ENCODE peak calls at places on chromosome 19, in eight cellular contexts. J is A549; S is CD8-positive, alpha-beta T cell; U is upper lobe of right lung; I is heart right ventricle; R is OCI-LY7; T is astrocyte; Q is spleen. W is an unnamed sample. For H3K4me1, the result is how much of the 10 kb centered on the place peaks cover.

GRCh38 chr19:6694147-6694815 is 24.3 kb upstream of the TNFSF14 start:
- DNase-seq in J (peak), S (no peak), U (no peak), I (no peak), R (peak), T (no peak), Q (peak), W (no peak)

GRCh38 chr19:42246869-42247630 is 4.6 kb upstream of the GSK3A start:
- DNase-seq in J (peak), S (no peak), U (no peak), I (no peak), R (no peak), T (no peak), Q (no peak), W (no peak)

GRCh38 chr19:55368701-55369563 is 1.3 kb downstream of the IL11 start:
- DNase-seq in J (peak), S (no peak), U (no peak), I (no peak), R (no peak), T (peak), Q (no peak), W (no peak)

GRCh38 chr19:55451163-55451521 is 8.0 kb upstream of the SHISA7 start:
- DNase-seq in J (no peak), S (no peak), U (no peak), I (no peak), R (no peak), T (no peak), Q (no peak), W (no peak)

GRCh38 chr19:41064974-41065569 is 23.2 kb upstream of the CYP2A13 start:
- DNase-seq in J (peak), S (no peak), U (no peak), I (no peak), R (peak), T (peak), Q (no peak), W (no peak)

GRCh38 chr19:3604987-3605343 is 1.7 kb downstream of the TBXA2R start:
- DNase-seq in J (no peak), S (peak), U (no peak), I (no peak), R (peak), T (no peak), Q (peak), W (no peak)

GRCh38 chr19:4594199-4594598 is 34.7 kb upstream of the SEMA6B start:
- DNase-seq in J (no peak), S (no peak), U (no peak), I (no peak), R (no peak), T (no peak), Q (no peak), W (no peak)

GRCh38 chr19:3249408-3249807 is 24.9 kb downstream of the CELF5 start:
- DNase-seq in J (peak), S (no peak), U (no peak), I (no peak), R (peak), T (no peak), Q (no peak), W (no peak)

GRCh38 chr19:17424743-17425365 is 5.0 kb downstream of the MVB12A start:
- DNase-seq in J (peak), S (no peak), U (no peak), I (peak), R (peak), T (no peak), Q (peak), W (no peak)

GRCh38 chr19:49713236-49713845 is 22.4 kb downstream of the CPT1C start:
- DNase-seq in J (no peak), S (no peak), U (no peak), I (no peak), R (no peak), T (no peak), Q (no peak), W (no peak)

GRCh38 chr19:47417746-47418594 is 1.4 kb downstream of the MEIS3 start:
- DNase-seq in J (no peak), S (no peak), U (peak), I (no peak), R (no peak), T (peak), Q (no peak), W (no peak)

GRCh38 chr19:1221141-1221903 is 15.7 kb downstream of the STK11 start:
- DNase-seq in J (peak), S (no peak), U (no peak), I (peak), R (no peak), T (no peak), Q (no peak), W (peak)

GRCh38 chr19:54390942-54391577 is 24.2 kb upstream of the TTYH1 start:
- DNase-seq in J (peak), S (peak), U (no peak), I (no peak), R (peak), T (peak), Q (no peak), W (no peak)

GRCh38 chr19:32104465-32105235 is 240.8 kb upstream of the ZNF507 start:
- DNase-seq in J (peak), S (no peak), U (no peak), I (no peak), R (no peak), T (peak), Q (no peak), W (no peak)

GRCh38 chr19:19042732-19043274 is 9.4 kb downstream of the ARMC6 start:
- DNase-seq in J (no peak), S (no peak), U (no peak), I (no peak), R (no peak), T (no peak), Q (no peak), W (no peak)

GRCh38 chr19:41930926-41931592 is 2.8 kb upstream of the ERFL start:
- DNase-seq in J (no peak), S (no peak), U (no peak), I (no peak), R (peak), T (no peak), Q (no peak), W (no peak)

GRCh38 chr19:46069841-46070341 is 29.1 kb upstream of the IGFL4 start:
- DNase-seq in J (peak), S (no peak), U (no peak), I (no peak), R (no peak), T (peak), Q (no peak), W (no peak)

GRCh38 chr19:46076031-46076880 is 35.5 kb upstream of the IGFL4 start:
- DNase-seq in J (no peak), S (no peak), U (no peak), I (no peak), R (no peak), T (no peak), Q (no peak), W (no peak)

GRCh38 chr19:46076951-46077814 is 36.4 kb upstream of the IGFL4 start:
- DNase-seq in J (peak), S (no peak), U (no peak), I (no peak), R (peak), T (peak), Q (no peak), W (no peak)

GRCh38 chr19:46077815-46078167 is 37.0 kb upstream of the IGFL4 start:
- DNase-seq in J (no peak), S (no peak), U (no peak), I (no peak), R (no peak), T (no peak), Q (no peak), W (no peak)

GRCh38 chr19:46073268-46073922 is 32.6 kb upstream of the IGFL4 start:
- DNase-seq in J (no peak), S (no peak), U (no peak), I (no peak), R (no peak), T (no peak), Q (no peak), W (no peak)
- H3K4me1 ChIP-seq in J (under half), S (under half), U (under half), I (under half), R (under half), T (under half), Q (under half), W (under half)

DNA sequence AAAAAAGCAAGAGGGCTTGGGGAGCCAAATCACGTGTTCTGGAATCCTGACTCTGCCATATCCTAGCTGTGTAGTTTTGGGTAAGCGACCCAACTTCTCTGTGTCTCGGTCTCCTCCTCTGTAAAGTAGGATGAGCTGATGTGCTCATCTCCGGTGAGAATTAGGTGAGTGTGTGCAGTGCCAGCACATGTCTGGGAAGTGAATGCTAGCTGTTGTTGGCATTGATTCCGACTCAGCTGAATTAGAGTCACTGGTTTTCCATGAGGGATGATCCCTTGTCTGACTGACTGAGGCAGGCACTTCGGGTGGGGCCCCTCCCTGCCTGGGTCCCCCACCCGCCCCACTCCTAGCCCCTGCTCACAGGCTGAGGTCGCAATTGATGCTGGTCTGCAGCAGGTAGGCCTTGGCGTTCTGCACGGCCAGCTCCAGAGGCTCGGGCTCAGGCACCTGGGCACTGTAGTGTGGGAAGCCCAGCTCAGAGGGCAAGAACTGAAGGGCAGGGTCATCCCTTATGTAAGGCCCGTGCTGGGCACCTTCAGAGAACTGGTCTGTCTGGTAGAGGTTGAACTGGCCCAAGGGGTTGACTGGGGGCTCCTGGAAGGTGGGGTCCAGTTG is 835 bp downstream of the RSPH6A start:
- DNase-seq in J (no peak), S (no peak), U (no peak), I (no peak), R (no peak), T (no peak), Q (no peak), W (no peak)
- H3K27ac ChIP-seq in J (no peak), S (no peak), U (no peak), I (no peak), R (no peak), T (no peak), Q (no peak), W (no peak)

GRCh38 chr19:39411832-39412099 is 703 bp upstream of the PLEKHG2 start:
- DNase-seq in J (peak), S (peak), U (peak), I (peak), R (peak), T (peak), Q (peak), W (peak)
- H3K4me3 ChIP-seq in J (peak), S (peak), U (peak), I (no peak), R (peak), T (peak), Q (peak), W (no peak)

GRCh38 chr19:38276942-38277517 is 12.7 kb downstream of the SPINT2 start:
- DNase-seq in J (no peak), S (no peak), U (no peak), I (no peak), R (no peak), T (no peak), Q (no peak), W (no peak)
- H3K4me1 ChIP-seq in J (under half), S (under half), U (half or more), I (half or more), R (under half), T (under half), Q (under half), W (half or more)

GRCh38 chr19:44814517-44814916 is 5.6 kb downstream of the BCAM start:
- DNase-seq in J (no peak), S (no peak), U (no peak), I (no peak), R (no peak), T (no peak), Q (no peak), W (no peak)

GRCh38 chr19:44813331-44814131 is 4.6 kb downstream of the BCAM start:
- DNase-seq in J (no peak), S (no peak), U (no peak), I (no peak), R (no peak), T (no peak), Q (no peak), W (no peak)

GRCh38 chr19:44812142-44812718 is 3.3 kb downstream of the BCAM start:
- DNase-seq in J (no peak), S (no peak), U (no peak), I (no peak), R (no peak), T (no peak), Q (no peak), W (no peak)

GRCh38 chr19:44816301-44816700 is 7.4 kb downstream of the BCAM start:
- DNase-seq in J (no peak), S (no peak), U (no peak), I (no peak), R (no peak), T (no peak), Q (no peak), W (no peak)

DNA sequence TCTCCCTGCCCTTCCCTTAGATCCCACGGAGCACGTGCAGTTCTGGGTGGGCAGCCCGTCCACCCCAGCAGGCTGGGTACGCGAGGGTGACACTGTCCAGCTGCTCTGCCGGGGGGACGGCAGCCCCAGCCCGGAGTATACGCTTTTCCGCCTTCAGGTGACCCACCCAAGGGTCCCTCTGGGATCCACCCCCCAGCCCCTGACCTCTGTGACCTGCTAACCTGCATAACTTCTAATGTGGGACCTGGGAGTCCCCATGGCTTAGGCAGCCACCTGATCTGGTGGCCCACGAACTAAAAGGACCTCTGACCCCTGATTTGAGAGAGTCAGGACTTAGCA is 5.2 kb downstream of the BCAM start:
- DNase-seq in J (no peak), S (no peak), U (no peak), I (no peak), R (no peak), T (no peak), Q (no peak), W (no peak)
- H3K27ac ChIP-seq in J (no peak), S (no peak), U (no peak), I (no peak), R (no peak), T (no peak), Q (no peak), W (no peak)

GRCh38 chr19:29749450-29749849 is 34.4 kb upstream of the C19orf12 start:
- DNase-seq in J (no peak), S (no peak), U (no peak), I (no peak), R (no peak), T (no peak), Q (no peak), W (no peak)

GRCh38 chr19:29752450-29753025 is 37.5 kb upstream of the C19orf12 start:
- DNase-seq in J (no peak), S (no peak), U (no peak), I (no peak), R (no peak), T (no peak), Q (no peak), W (no peak)

GRCh38 chr19:29751932-29752331 is 36.9 kb upstream of the C19orf12 start:
- DNase-seq in J (no peak), S (no peak), U (no peak), I (no peak), R (no peak), T (no peak), Q (no peak), W (no peak)

GRCh38 chr19:29745253-29745652 is 30.2 kb upstream of the C19orf12 start:
- DNase-seq in J (no peak), S (no peak), U (no peak), I (no peak), R (no peak), T (no peak), Q (peak), W (no peak)

DNA sequence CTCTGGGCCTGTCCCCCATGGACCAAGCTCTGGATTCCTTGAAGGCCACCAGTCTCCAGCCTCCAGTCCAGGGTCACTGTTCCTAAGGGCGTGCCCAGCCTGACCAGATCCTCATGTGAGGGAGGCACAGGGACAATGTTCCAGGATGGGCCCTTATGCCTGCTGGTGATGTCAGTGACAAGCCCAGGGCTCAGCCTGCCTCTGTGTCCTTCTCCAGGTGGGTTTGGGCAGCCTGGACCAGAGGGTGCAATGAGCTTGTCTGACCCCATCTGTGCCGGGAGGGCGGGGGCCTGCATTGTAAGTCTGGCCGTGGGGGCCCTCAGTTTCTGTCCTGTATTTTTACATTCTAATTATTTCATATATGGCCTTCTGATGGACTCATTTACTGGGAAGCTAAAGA is 33.9 kb upstream of the C19orf12 start:
- DNase-seq in J (no peak), S (no peak), U (no peak), I (no peak), R (no peak), T (no peak), Q (no peak), W (no peak)
- H3K4me3 ChIP-seq in J (no peak), S (no peak), U (no peak), I (no peak), R (no peak), T (no peak), Q (no peak), W (no peak)

GRCh38 chr19:14030997-14031718 is 404 bp upstream of the IL27RA start:
- DNase-seq in J (no peak), S (no peak), U (no peak), I (no peak), R (no peak), T (no peak), Q (no peak), W (no peak)

GRCh38 chr19:14023404-14024235 is 4.3 kb upstream of the RLN3 start:
- DNase-seq in J (peak), S (no peak), U (peak), I (no peak), R (no peak), T (peak), Q (peak), W (no peak)

GRCh38 chr19:14028901-14029300 is 953 bp downstream of the RLN3 start:
- DNase-seq in J (no peak), S (no peak), U (no peak), I (no peak), R (no peak), T (no peak), Q (no peak), W (no peak)

GRCh38 chr19:14031719-14032480 is at the start of gene IL27RA:
- DNase-seq in J (peak), S (peak), U (peak), I (peak), R (peak), T (peak), Q (peak), W (no peak)

DNA sequence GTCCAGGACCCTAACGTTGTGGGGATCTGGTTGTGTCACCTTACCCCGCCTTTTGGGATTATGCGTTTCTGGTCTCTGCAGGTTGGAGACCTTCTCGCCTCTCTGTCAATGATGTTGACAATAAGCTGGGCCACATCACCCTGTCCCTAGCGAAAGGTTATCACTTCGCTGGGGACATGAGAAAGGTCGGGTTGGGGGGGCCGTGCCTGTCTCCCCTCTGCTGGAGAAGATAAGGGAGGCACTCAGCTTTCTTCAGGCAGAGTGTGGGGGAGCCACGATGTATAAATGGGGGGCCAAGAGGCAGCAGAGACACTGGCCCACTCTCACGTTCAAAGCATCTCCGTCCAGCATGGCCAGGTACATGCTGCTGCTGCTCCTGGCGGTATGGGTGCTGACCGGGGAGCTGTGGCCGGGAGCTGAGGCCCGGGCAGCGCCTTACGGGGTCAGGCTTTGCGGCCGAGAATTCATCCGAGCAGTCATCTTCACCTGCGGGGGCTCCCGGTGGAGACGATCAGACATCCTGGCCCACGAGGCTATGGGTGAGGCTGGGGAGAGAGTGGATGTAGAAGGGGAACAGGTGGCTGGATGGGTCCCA is at the start of gene RLN3:
- DNase-seq in J (no peak), S (no peak), U (no peak), I (no peak), R (no peak), T (no peak), Q (no peak), W (no peak)
- H3K4me1 ChIP-seq in J (under half), S (under half), U (under half), I (under half), R (under half), T (under half), Q (under half), W (under half)

GRCh38 chr19:9673912-9674668 is 810 bp downstream of the ZNF562 start:
- DNase-seq in J (peak), S (no peak), U (no peak), I (no peak), R (peak), T (peak), Q (no peak), W (no peak)

GRCh38 chr19:9671654-9672053 is 3.2 kb downstream of the ZNF562 start:
- DNase-seq in J (no peak), S (no peak), U (no peak), I (no peak), R (no peak), T (no peak), Q (no peak), W (no peak)

GRCh38 chr19:9672893-9673292 is 2.0 kb downstream of the ZNF562 start:
- DNase-seq in J (no peak), S (no peak), U (no peak), I (no peak), R (no peak), T (no peak), Q (no peak), W (no peak)

GRCh38 chr19:9674669-9675357 is at the start of gene ZNF562:
- DNase-seq in J (peak), S (peak), U (peak), I (peak), R (peak), T (peak), Q (peak), W (peak)
- H3K27ac ChIP-seq in J (peak), S (peak), U (peak), I (peak), R (peak), T (peak), Q (peak), W (peak)

GRCh38 chr19:15640904-15641597 is 354 bp downstream of the CYP4F3 start:
- DNase-seq in J (peak), S (no peak), U (no peak), I (no peak), R (no peak), T (no peak), Q (no peak), W (no peak)
- H3K4me3 ChIP-seq in J (peak), S (no peak), U (no peak), I (no peak), R (no peak), T (no peak), Q (no peak), W (no peak)